ENCODE peak calls at places on chromosomes 11 and 22, in four cellular contexts. M is GM12891; I is NB4; F is stimulated activated CD4-positive, alpha-beta T cell treated with anti-CD3 and anti-CD28 coated beads, Interleukin-1b, Interleukin-23, amount 100 ng/mL, for 48 hours. L is an unnamed sample.

GRCh38 chr22:46738961-46739870 is 1.2 kb upstream of the CERK start:
- DNase-seq in F (peak), I (peak), M (peak), L (peak)

GRCh38 chr22:44585559-44586121 is 87.6 kb upstream of the RTL6 start:
- DNase-seq in F (no peak), I (no peak), M (no peak), L (no peak)

GRCh38 chr11:76783901-76784813 is 1.0 kb downstream of the TSKU start:
- DNase-seq in I (peak), F (no peak), M (no peak), L (no peak)

GRCh38 chr22:38097557-38098409 is 12.7 kb downstream of the BAIAP2L2 start:
- DNase-seq in F (no peak), M (no peak), I (no peak), L (no peak)

GRCh38 chr11:124800226-124800929 is at the start of gene MSANTD2:
- DNase-seq in I (peak), F (peak), M (peak), L (peak)

GRCh38 chr22:46377566-46378498 is 42.3 kb downstream of the TRMU start:
- DNase-seq in I (no peak), F (no peak), M (no peak), L (no peak)

GRCh38 chr11:79610139-79610538 is 169.3 kb upstream of the TENM4 start:
- DNase-seq in F (no peak), M (no peak), I (no peak), L (no peak)

GRCh38 chr22:37631448-37632173 is 7.9 kb upstream of the SH3BP1 start:
- DNase-seq in F (no peak), I (no peak), M (no peak), L (peak)

GRCh38 chr11:76238551-76238950 is 32.2 kb upstream of the WNT11 start:
- DNase-seq in M (no peak), I (no peak), F (no peak), L (no peak)

L was measured in activated CD8-positive, alpha-beta T cell treated with anti-CD3 and anti-CD28 coated beads for 36 hours.